ENCODE peak calls at places on chromosomes 5 and 9, in six cellular contexts. X, U, M, H, Q and W are unnamed samples.

GRCh38 chr9:105296889-105297288 is 52.4 kb downstream of the SLC44A1 start:
- DNase-seq in X (no peak), U (peak), M (peak), H (no peak), Q (peak), W (peak)

GRCh38 chr5:4540375-4541173 is 599.6 kb upstream of the ADAMTS16 start:
- DNase-seq in X (no peak), U (no peak), M (no peak), H (no peak), Q (no peak), W (no peak)

GRCh38 chr9:97507585-97507984 is 6.1 kb downstream of the TMOD1 start:
- DNase-seq in X (no peak), U (no peak), M (no peak), H (no peak), Q (no peak), W (no peak)

GRCh38 chr5:171162602-171163001 is 146.4 kb upstream of the TLX3 start:
- DNase-seq in X (peak), U (no peak), M (peak), H (peak), Q (peak), W (peak)

GRCh38 chr9:8961186-8961666 is 1161.6 kb upstream of the DMAC1 start:
- DNase-seq in X (no peak), U (no peak), M (no peak), H (no peak), Q (peak), W (no peak)

GRCh38 chr5:157365732-157366131 is 94.3 kb upstream of the NIPAL4 start:
- DNase-seq in X (no peak), U (no peak), M (no peak), H (no peak), Q (peak), W (no peak)

GRCh38 chr5:14810941-14811573 is 60.5 kb downstream of the ANKH start:
- DNase-seq in X (no peak), U (peak), M (no peak), H (no peak), Q (no peak), W (no peak)

GRCh38 chr5:59517926-59518585 is 375.5 kb downstream of the PDE4D start:
- DNase-seq in X (no peak), U (no peak), M (peak), H (no peak), Q (peak), W (no peak)

GRCh38 chr5:1547236-1547635 is 23.5 kb upstream of the LPCAT1 start:
- DNase-seq in X (no peak), U (no peak), M (no peak), H (no peak), Q (no peak), W (no peak)

GRCh38 chr5:169801324-169801777 is 164.3 kb downstream of the DOCK2 start:
- DNase-seq in X (no peak), U (no peak), M (peak), H (no peak), Q (peak), W (no peak)

GRCh38 chr9:13386935-13387667 is 107.6 kb upstream of the MPDZ start:
- DNase-seq in X (no peak), U (no peak), M (peak), H (no peak), Q (peak), W (no peak)

GRCh38 chr5:77644443-77645157 is 6.1 kb upstream of the OTP start:
- DNase-seq in X (peak), U (no peak), M (no peak), H (no peak), Q (no peak), W (no peak)

GRCh38 chr9:37820142-37820541 is 19.5 kb downstream of the DCAF10 start:
- DNase-seq in X (no peak), U (no peak), M (no peak), H (no peak), Q (no peak), W (no peak)

GRCh38 chr9:97723819-97724218 is 26.7 kb upstream of the XPA start:
- DNase-seq in X (no peak), U (no peak), M (no peak), H (no peak), Q (no peak), W (no peak)

GRCh38 chr9:129497064-129497836 is 123.7 kb downstream of the C9orf50 start:
- DNase-seq in X (no peak), U (peak), M (peak), H (peak), Q (no peak), W (no peak)

GRCh38 chr5:1800470-1801060 is 642 bp upstream of the NDUFS6 start:
- DNase-seq in X (no peak), U (peak), M (peak), H (no peak), Q (no peak), W (peak)

GRCh38 chr5:43359738-43360137 is 46.5 kb upstream of the HMGCS1 start:
- DNase-seq in X (no peak), U (no peak), M (no peak), H (no peak), Q (no peak), W (no peak)

GRCh38 chr9:76297721-76298239 is 96.4 kb downstream of the RFK start:
- DNase-seq in X (no peak), U (no peak), M (peak), H (no peak), Q (peak), W (no peak)

GRCh38 chr5:76787237-76787636 is 31.6 kb upstream of the F2RL1 start:
- DNase-seq in X (no peak), U (no peak), M (peak), H (no peak), Q (peak), W (no peak)